ENCODE peak calls at places on chromosomes 13 and 19, in ten cellular contexts. K, M, O, I, W, N, G, R, H and Q are unnamed samples.

GRCh38 chr19:996051-996838 is 4.0 kb upstream of the GRIN3B start:
- DNase-seq in N (peak), I (peak), W (no peak), O (peak), R (no peak), H (peak), G (peak), M (no peak), K (peak), Q (no peak)

GRCh38 chr19:48633148-48634035 is 3.8 kb downstream of the DBP start:
- DNase-seq in O (no peak), R (no peak), K (no peak), M (no peak), H (no peak), W (no peak), I (no peak), N (no peak), G (no peak), Q (no peak)

GRCh38 chr13:40148103-40148502 is 492.6 kb downstream of the COG6 start:
- DNase-seq in O (no peak), M (no peak), I (peak), R (no peak), H (no peak), K (no peak), W (no peak), N (peak), G (no peak), Q (no peak)

GRCh38 chr19:13100031-13100588 is 2.5 kb downstream of the LYL1 start:
- DNase-seq in O (peak), M (no peak), K (no peak), G (no peak), I (peak), W (no peak), H (no peak), N (no peak), R (no peak), Q (no peak)

GRCh38 chr19:664913-665443 is 2.0 kb upstream of the RNF126 start:
- DNase-seq in H (peak), K (peak), O (peak), W (peak), N (peak), M (peak), R (peak), G (peak), I (peak), Q (peak)

GRCh38 chr19:54390942-54391577 is 24.2 kb upstream of the TTYH1 start:
- DNase-seq in O (peak), R (peak), W (no peak), I (peak), N (peak), K (peak), M (peak), G (peak), H (no peak), Q (peak)

GRCh38 chr13:41500501-41500900 is 43.2 kb downstream of the RGCC start:
- DNase-seq in N (no peak), K (no peak), W (no peak), G (no peak), O (no peak), M (no peak), H (no peak), R (no peak), I (no peak), Q (no peak)

GRCh38 chr19:11416346-11417052 is 2.6 kb downstream of the RGL3 start:
- DNase-seq in I (no peak), M (no peak), K (no peak), O (no peak), H (no peak), G (no peak), R (no peak), W (no peak), N (no peak), Q (no peak)

GRCh38 chr19:18063463-18063862 is 23.3 kb downstream of the IL12RB1 start:
- DNase-seq in W (no peak), I (peak), M (no peak), K (peak), O (no peak), G (no peak), N (no peak), R (peak), H (no peak), Q (no peak)

GRCh38 chr19:4456843-4457653 is 546 bp downstream of the UBXN6 start:
- DNase-seq in O (peak), M (no peak), G (peak), N (peak), I (peak), W (no peak), R (peak), K (peak), H (no peak), Q (peak)

GRCh38 chr13:106088094-106088493 is 447.4 kb downstream of the EFNB2 start:
- DNase-seq in I (no peak), H (no peak), M (no peak), G (peak), N (no peak), O (no peak), R (no peak), K (no peak), W (no peak), Q (no peak)

GRCh38 chr19:44712864-44713515 is 14.0 kb downstream of the CEACAM16 start:
- DNase-seq in G (no peak), R (no peak), I (no peak), M (no peak), O (no peak), N (peak), W (no peak), K (no peak), H (no peak), Q (no peak)

GRCh38 chr13:113938716-113939115 is 35.2 kb downstream of the C13orf46 start:
- DNase-seq in W (no peak), N (no peak), O (no peak), I (no peak), R (no peak), K (no peak), M (no peak), H (no peak), G (peak), Q (no peak)

GRCh38 chr13:71754407-71754974 is 112.5 kb downstream of the DACH1 start:
- DNase-seq in I (no peak), N (peak), K (no peak), R (no peak), M (no peak), O (no peak), H (no peak), W (no peak), G (peak), Q (no peak)

GRCh38 chr13:96982672-96983071 is 11.6 kb downstream of the OXGR1 start:
- DNase-seq in O (no peak), I (no peak), K (no peak), W (no peak), G (peak), R (no peak), M (no peak), N (peak), H (no peak), Q (no peak)

GRCh38 chr19:8302734-8303133 is 5.4 kb downstream of the CD320 start:
- DNase-seq in R (no peak), W (no peak), H (no peak), O (no peak), I (no peak), K (no peak), G (no peak), N (no peak), M (peak), Q (no peak)

GRCh38 chr19:582497-583197 is 7.0 kb upstream of the HCN2 start:
- DNase-seq in K (no peak), I (no peak), W (no peak), N (peak), M (no peak), G (no peak), H (no peak), R (no peak), O (no peak), Q (no peak)

GRCh38 chr19:15177269-15178116 is 23.3 kb downstream of the NOTCH3 start:
- DNase-seq in O (peak), I (peak), W (peak), H (peak), N (peak), G (peak), M (peak), R (peak), K (peak), Q (peak)

GRCh38 chr13:97266328-97266727 is 44.2 kb downstream of the MBNL2 start:
- DNase-seq in O (no peak), W (no peak), G (no peak), H (no peak), R (no peak), I (no peak), K (peak), M (no peak), N (no peak), Q (no peak)

GRCh38 chr13:39776439-39776838 is 121.0 kb downstream of the COG6 start:
- DNase-seq in I (no peak), N (peak), M (no peak), K (no peak), R (no peak), W (no peak), H (no peak), G (no peak), O (no peak), Q (no peak)

GRCh38 chr13:94656766-94657165 is 55.1 kb downstream of the GPR180 start:
- DNase-seq in K (no peak), N (peak), I (no peak), M (no peak), O (no peak), W (no peak), H (no peak), R (no peak), G (no peak), Q (peak)